ENCODE peak calls at places on chromosomes 12 and 14, in seven cellular contexts. L, K, C, P, B, E and O are unnamed samples.

GRCh38 chr14:97299661-97300060 is 502.5 kb downstream of the VRK1 start:
- DNase-seq in L (no peak), K (no peak), C (peak; percentile 9), P (peak; percentile 24), B (no peak), E (no peak), O (no peak)

GRCh38 chr12:103745962-103746361 is 95.1 kb downstream of the NT5DC3 start:
- DNase-seq in L (no peak), K (peak; percentile 16), C (no peak), P (no peak), B (no peak), E (no peak), O (no peak)

GRCh38 chr12:32158525-32158924 is 51.9 kb downstream of the BICD1 start:
- DNase-seq in L (no peak), K (no peak), C (no peak), P (no peak), B (no peak), E (no peak), O (no peak)

GRCh38 chr14:24432259-24433131 is 2.7 kb downstream of the KHNYN start:
- DNase-seq in L (no peak), K (peak; percentile 30), C (no peak), P (no peak), B (no peak), E (no peak), O (no peak)

GRCh38 chr12:69252033-69252432 is 12.7 kb downstream of the CPSF6 start:
- DNase-seq in L (no peak), K (no peak), C (no peak), P (peak; percentile 30), B (no peak), E (no peak), O (no peak)

GRCh38 chr12:121214855-121215745 is 5.2 kb downstream of the P2RX4 start:
- DNase-seq in L (peak; percentile 76), K (peak; percentile 79), C (no peak), P (peak; percentile 87), B (peak; percentile 79), E (no peak), O (no peak)

GRCh38 chr14:94307410-94307992 is 14.4 kb upstream of the SERPINA10 start:
- DNase-seq in L (no peak), K (peak; percentile 39), C (no peak), P (peak; percentile 45), B (no peak), E (no peak), O (peak; percentile 39)

GRCh38 chr14:61934385-61934784 is 172.2 kb downstream of the SNAPC1 start:
- DNase-seq in L (no peak), K (peak; percentile 99), C (no peak), P (peak; percentile 88), B (peak; percentile 77), E (no peak), O (no peak)

GRCh38 chr12:58247633-58248032 is 306.3 kb downstream of the ATP23 start:
- DNase-seq in L (no peak), K (peak; percentile 30), C (no peak), P (peak; percentile 14), B (no peak), E (no peak), O (no peak)

GRCh38 chr14:36580856-36581831 is 1.3 kb downstream of the NKX2-8 start:
- DNase-seq in L (no peak), K (no peak), C (no peak), P (peak; percentile 65), B (peak; percentile 57), E (no peak), O (peak; percentile 28)

GRCh38 chr12:1825382-1826102 is 5.2 kb downstream of the LRTM2 start:
- DNase-seq in L (no peak), K (no peak), C (no peak), P (no peak), B (no peak), E (no peak), O (no peak)

GRCh38 chr12:50788562-50788961 is 24.7 kb downstream of the ATF1 start:
- DNase-seq in L (no peak), K (peak; percentile 73), C (no peak), P (peak; percentile 87), B (no peak), E (no peak), O (no peak)

GRCh38 chr12:107223816-107224215 is 130.5 kb upstream of the CRY1 start:
- DNase-seq in L (no peak), K (no peak), C (no peak), P (no peak), B (no peak), E (no peak), O (no peak)

GRCh38 chr12:10366875-10367274 is 23.0 kb downstream of the KLRK1 start:
- DNase-seq in L (no peak), K (peak; percentile 53), C (no peak), P (peak; percentile 54), B (no peak), E (no peak), O (peak; percentile 29)

GRCh38 chr12:8038659-8039114 is 6.2 kb downstream of the FOXJ2 start:
- DNase-seq in L (peak; percentile 86), K (peak; percentile 30), C (peak; percentile 9), P (peak; percentile 79), B (peak; percentile 27), E (peak; percentile 32), O (peak; percentile 51)

GRCh38 chr12:1795221-1795784 is 25.1 kb upstream of the LRTM2 start:
- DNase-seq in L (no peak), K (no peak), C (no peak), P (no peak), B (no peak), E (no peak), O (no peak)

GRCh38 chr12:113684908-113685512 is 213.3 kb upstream of the LHX5 start:
- DNase-seq in L (no peak), K (no peak), C (no peak), P (no peak), B (no peak), E (no peak), O (no peak)

GRCh38 chr12:7460375-7461259 is 16.7 kb upstream of the CD163L1 start:
- DNase-seq in L (no peak), K (peak; percentile 52), C (peak; percentile 33), P (peak; percentile 69), B (peak; percentile 34), E (peak; percentile 49), O (peak; percentile 78)